ENCODE peak calls at places on chromosomes 11 and 22, in four cellular contexts. U, K, X and O are unnamed samples.

GRCh38 chr11:30617762-30618161 is 31.6 kb upstream of the MPPED2 start:
- DNase-seq in U (no peak), K (no peak), X (no peak), O (no peak)

GRCh38 chr22:19527861-19528417 is 3.7 kb upstream of the CLDN5 start:
- DNase-seq in U (no peak), K (no peak), X (no peak), O (no peak)

GRCh38 chr11:64204464-64204989 is 2.0 kb upstream of the FERMT3 start:
- DNase-seq in U (peak), K (peak), X (peak), O (peak)

GRCh38 chr11:13836666-13837065 is 125.9 kb upstream of the SPON1 start:
- DNase-seq in U (no peak), K (no peak), X (no peak), O (no peak)

GRCh38 chr11:128521697-128522062 is 65.7 kb downstream of the ETS1 start:
- DNase-seq in U (no peak), K (peak), X (no peak), O (peak)

GRCh38 chr22:34410111-34410510 is 489.8 kb upstream of the LARGE1 start:
- DNase-seq in U (no peak), K (no peak), X (no peak), O (no peak)

GRCh38 chr11:573146-573759 is 3.0 kb upstream of the PHRF1 start:
- DNase-seq in U (peak), K (no peak), X (no peak), O (no peak)

GRCh38 chr22:30211124-30211820 is 35.3 kb downstream of the LIF start:
- DNase-seq in U (no peak), K (no peak), X (no peak), O (peak)

GRCh38 chr11:64933213-64933934 is 2.3 kb downstream of the GPHA2 start:
- DNase-seq in U (no peak), K (no peak), X (no peak), O (no peak)

GRCh38 chr11:110691961-110692360 is 20.3 kb downstream of the ARHGAP20 start:
- DNase-seq in U (no peak), K (no peak), X (no peak), O (no peak)
- TF ChIP-seq USF2 in U (no peak), K (no peak), X (no peak), O (no peak)

DNA sequence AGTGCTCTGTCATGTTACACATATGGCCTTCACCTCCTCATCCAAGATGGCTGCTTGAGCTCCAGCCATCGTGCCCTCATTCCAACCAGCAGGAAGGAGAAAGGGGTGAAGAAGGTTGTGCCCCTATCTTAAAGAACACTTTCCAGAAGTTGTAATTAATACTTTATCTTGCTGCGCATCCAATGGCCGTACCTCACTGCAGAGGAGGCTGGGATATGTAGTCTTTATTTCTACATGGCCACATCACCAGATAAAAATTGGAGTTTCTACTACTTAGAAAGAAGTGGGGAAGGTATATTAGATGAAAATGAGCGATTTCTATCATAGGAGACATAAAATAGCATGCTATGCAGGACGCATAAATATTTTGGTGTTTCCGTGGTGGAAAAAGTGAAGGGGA is 8.6 kb upstream of the MB start:
- DNase-seq in U (no peak), K (no peak), X (no peak), O (no peak)
- TF ChIP-seq TCF12 in U (no peak), K (no peak), X (no peak), O (no peak)

GRCh38 chr11:114208371-114208770 is 87.8 kb upstream of the NNMT start:
- DNase-seq in U (no peak), K (no peak), X (no peak), O (no peak)
- TF ChIP-seq USF2 in U (no peak), K (no peak), X (no peak), O (no peak)

DNA sequence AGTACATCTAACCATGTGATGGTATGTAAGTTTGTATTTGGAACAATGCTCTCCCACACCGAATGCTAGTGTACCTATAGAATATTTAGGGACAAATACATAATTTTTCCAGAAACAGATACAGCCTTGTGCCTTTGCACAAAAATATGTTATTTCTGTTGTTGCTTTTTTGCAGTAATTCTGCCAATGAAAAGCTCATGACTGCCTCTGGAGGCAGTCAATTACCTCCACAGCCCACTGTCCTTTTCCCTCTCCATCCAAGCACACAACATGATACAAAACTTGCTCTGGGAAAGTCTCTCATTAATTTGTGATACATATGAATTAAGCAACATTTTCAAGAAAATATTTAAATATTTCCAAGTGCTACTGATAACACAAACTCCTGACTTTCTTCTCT is 3.6 kb downstream of the OR51I2 start:
- DNase-seq in U (no peak), K (no peak), X (no peak), O (no peak)
- TF ChIP-seq TCF12 in U (no peak), K (no peak), X (no peak), O (no peak)

GRCh38 chr11:11372461-11372860 is 19.4 kb upstream of the CSNK2A3 start:
- DNase-seq in U (no peak), K (no peak), X (no peak), O (no peak)
- TF ChIP-seq USF2 in U (no peak), K (no peak), X (no peak), O (no peak)

GRCh38 chr11:134275188-134275533 is 1.0 kb upstream of the GLB1L3 start:
- DNase-seq in U (no peak), K (no peak), X (no peak), O (no peak)

GRCh38 chr11:134273317-134273712 is 2.9 kb upstream of the GLB1L3 start:
- DNase-seq in U (no peak), K (no peak), X (no peak), O (no peak)

GRCh38 chr11:134277176-134278001 is 1.2 kb downstream of the GLB1L3 start:
- DNase-seq in U (no peak), K (peak), X (no peak), O (no peak)

GRCh38 chr11:134276396-134277175 is 407 bp downstream of the GLB1L3 start:
- DNase-seq in U (no peak), K (peak), X (no peak), O (peak)

DNA sequence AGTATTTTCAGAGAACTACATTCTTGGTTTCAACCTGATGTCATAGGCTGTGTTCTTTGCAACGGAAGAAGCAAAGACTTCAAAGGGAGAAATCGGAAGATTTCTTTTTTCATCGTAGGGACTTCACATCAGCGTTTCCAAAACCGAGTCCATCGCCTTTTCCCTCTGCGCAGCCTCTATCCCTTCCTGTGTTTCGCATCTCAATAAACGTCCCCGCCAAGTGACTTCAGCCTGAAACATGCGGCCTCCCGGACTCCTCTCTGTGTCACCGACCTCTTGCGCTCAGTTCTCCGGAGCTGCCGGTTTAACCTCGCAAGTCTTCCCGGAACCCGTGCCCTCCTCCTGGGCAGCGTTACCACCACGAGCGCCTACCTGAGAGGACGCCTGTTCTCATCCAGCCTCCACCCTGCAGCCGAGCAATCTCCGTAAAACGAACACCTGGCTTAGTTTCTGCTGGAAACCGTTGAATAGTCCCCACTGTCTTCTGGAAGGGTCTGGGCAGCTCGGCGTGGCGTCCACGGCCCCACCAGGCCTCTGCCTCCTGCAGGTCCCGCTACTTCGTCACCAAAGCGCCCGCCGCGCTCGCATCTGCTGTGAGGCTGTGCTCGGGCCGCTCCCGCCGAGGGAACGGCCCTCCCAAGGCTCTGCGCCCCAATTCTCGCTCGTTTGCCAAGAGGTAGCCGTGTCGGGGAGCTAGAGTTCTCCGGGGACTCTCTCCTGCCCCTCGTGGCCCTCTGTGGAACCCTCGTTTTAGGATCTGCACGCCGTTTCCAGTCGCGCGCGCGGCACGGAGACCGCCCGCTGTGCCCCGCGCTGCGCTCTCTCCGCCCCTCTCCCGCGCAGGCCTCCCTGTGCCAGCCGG is at the start of gene GLB1L3:
- DNase-seq in U (no peak), K (peak), X (no peak), O (peak)
- TF ChIP-seq TCF12 in U (no peak), K (no peak), X (no peak), O (no peak)

GRCh38 chr11:126336065-126336464 is 19.4 kb upstream of the ST3GAL4 start:
- DNase-seq in U (no peak), K (no peak), X (no peak), O (no peak)
- TF ChIP-seq USF2 in U (no peak), K (no peak), X (no peak), O (no peak)